ENCODE peak calls at places on chromosome 1, in seven cellular contexts. B is hepatocyte, A is GM10248, Y is SIG-M5, R is EH, S is mucosa of gallbladder, F is globus pallidus. G is an unnamed sample.
A peak's percentile ranks its signal among the peaks of the same experiment; 100 is the strongest.

GRCh38 chr1:170987397-170987796 is 52.1 kb downstream of the MROH9 start:
- DNase-seq in A (no peak), F (no peak), S (no peak), R (no peak), Y (no peak), B (no peak), G (no peak)

GRCh38 chr1:184299796-184300195 is 87.0 kb upstream of the C1orf21 start:
- DNase-seq in S (no peak), Y (no peak), A (no peak), F (no peak), R (no peak), B (no peak), G (no peak)

GRCh38 chr1:195637474-195637873 is 970.8 kb downstream of the KCNT2 start:
- DNase-seq in B (no peak), A (no peak), R (no peak), Y (no peak), S (no peak), F (no peak), G (no peak)

GRCh38 chr1:77143529-77144121 is 75.6 kb downstream of the PIGK start:
- DNase-seq in Y (no peak), R (peak; percentile 18), F (no peak), A (no peak), S (no peak), B (peak; percentile 13), G (no peak)

GRCh38 chr1:161946071-161946987 is 77.3 kb downstream of the OLFML2B start:
- DNase-seq in R (peak; percentile 97), B (no peak), A (no peak), F (no peak), S (no peak), Y (no peak), G (peak; percentile 29)

GRCh38 chr1:56715161-56715560 is 70.0 kb downstream of the PRKAA2 start:
- DNase-seq in S (no peak), A (no peak), B (no peak), Y (no peak), F (no peak), R (peak; percentile 60), G (no peak)

GRCh38 chr1:215002471-215002870 is 80.1 kb upstream of the KCNK2 start:
- DNase-seq in Y (no peak), B (no peak), A (no peak), S (no peak), R (peak; percentile 98), F (no peak), G (no peak)

GRCh38 chr1:184078564-184079107 is 27.1 kb downstream of the TSEN15 start:
- DNase-seq in F (no peak), R (peak; percentile 15), S (no peak), Y (no peak), A (no peak), B (peak; percentile 56), G (no peak)

GRCh38 chr1:30040081-30041019 is 683.0 kb downstream of the MATN1 start:
- DNase-seq in Y (no peak), S (no peak), F (no peak), R (no peak), B (no peak), A (peak; percentile 3), G (no peak)

GRCh38 chr1:26090893-26091292 is 20.7 kb upstream of the PDIK1L start:
- DNase-seq in F (no peak), S (no peak), Y (no peak), A (no peak), B (no peak), R (no peak), G (no peak)

GRCh38 chr1:228898582-228898992 is 163.3 kb downstream of the RHOU start:
- DNase-seq in B (peak; percentile 34), Y (peak; percentile 72), A (peak; percentile 77), S (no peak), F (peak; percentile 45), R (no peak), G (no peak)

GRCh38 chr1:15358565-15359133 is 51.0 kb upstream of the EFHD2 start:
- DNase-seq in F (no peak), B (no peak), S (no peak), R (no peak), Y (no peak), A (no peak), G (no peak)

GRCh38 chr1:217272385-217272784 is 358.5 kb downstream of the GPATCH2 start:
- DNase-seq in A (no peak), S (no peak), Y (no peak), F (no peak), B (no peak), R (peak; percentile 70), G (no peak)

GRCh38 chr1:54701066-54701465 is 14.6 kb upstream of the TTC4 start:
- DNase-seq in B (no peak), S (no peak), F (no peak), R (no peak), A (no peak), Y (no peak), G (no peak)

GRCh38 chr1:174247472-174247871 is 88.2 kb downstream of the RABGAP1L start:
- DNase-seq in Y (no peak), F (no peak), R (no peak), B (no peak), S (no peak), A (no peak), G (peak; percentile 20)

GRCh38 chr1:25481625-25482024 is 50.9 kb downstream of the MACO1 start:
- DNase-seq in F (no peak), B (no peak), R (no peak), Y (no peak), S (no peak), A (no peak), G (no peak)

GRCh38 chr1:78516716-78517115 is 25.9 kb downstream of the PTGFR start:
- DNase-seq in A (no peak), R (no peak), Y (no peak), B (no peak), S (no peak), F (no peak), G (no peak)

GRCh38 chr1:180156631-180157091 is 2.0 kb downstream of the QSOX1 start:
- DNase-seq in R (peak; percentile 72), A (no peak), B (no peak), S (no peak), F (no peak), Y (no peak), G (no peak)

GRCh38 chr1:51697160-51697559 is 80.3 kb downstream of the OSBPL9 start:
- DNase-seq in B (no peak), R (peak; percentile 24), A (no peak), S (no peak), F (no peak), Y (no peak), G (no peak)

GRCh38 chr1:164765557-164765956 is 206.6 kb downstream of the PBX1 start:
- DNase-seq in A (no peak), R (peak; percentile 96), S (no peak), B (no peak), F (no peak), Y (no peak), G (no peak)

GRCh38 chr1:225596152-225596551 is 56.8 kb downstream of the ENAH start:
- DNase-seq in S (no peak), R (no peak), Y (no peak), F (no peak), B (no peak), A (no peak), G (no peak)

GRCh38 chr1:119733754-119734153 is 22.0 kb downstream of the PHGDH start:
- DNase-seq in B (no peak), S (no peak), A (no peak), Y (no peak), F (no peak), R (no peak), G (no peak)